ENCODE peak calls at places on chromosomes 13 and 19, in four cellular contexts. O, I, L and P are unnamed samples.

GRCh38 chr19:16860118-16860517 is 28.7 kb upstream of the F2RL3 start:
- DNase-seq in I (no peak), L (no peak), O (no peak), P (no peak)

GRCh38 chr13:93227906-93228801 is 1.5 kb downstream of the GPC6 start:
- DNase-seq in L (peak), O (peak), I (peak), P (peak)

GRCh38 chr13:34943675-34944634 is 1.9 kb downstream of the NBEA start:
- DNase-seq in O (no peak), L (peak), I (no peak), P (no peak)

GRCh38 chr13:32134241-32134801 is 102.7 kb downstream of the FRY start:
- DNase-seq in L (no peak), O (no peak), I (no peak), P (no peak)

GRCh38 chr13:53201454-53202225 is 173.0 kb downstream of the OLFM4 start:
- DNase-seq in O (no peak), I (no peak), L (no peak), P (peak)

GRCh38 chr19:47790398-47790814 is 11.9 kb downstream of the SELENOW start:
- DNase-seq in I (peak), O (peak), L (peak), P (peak)

GRCh38 chr19:29677001-29677781 is 11.9 kb downstream of the PLEKHF1 start:
- DNase-seq in O (no peak), I (no peak), L (no peak), P (no peak)

GRCh38 chr19:55373993-55374757 is 2.5 kb upstream of the TMEM190 start:
- DNase-seq in O (no peak), I (no peak), L (no peak), P (no peak)

GRCh38 chr13:41652735-41653361 is 195.5 kb downstream of the RGCC start:
- DNase-seq in I (peak), O (peak), L (no peak), P (no peak)

GRCh38 chr13:114062754-114063153 is 69.7 kb downstream of the RASA3 start:
- DNase-seq in O (no peak), L (no peak), I (no peak), P (no peak)

GRCh38 chr13:35882722-35883497 is 248.3 kb downstream of the DCLK1 start:
- DNase-seq in O (no peak), I (no peak), L (no peak), P (peak)

GRCh38 chr13:75452564-75452963 is 29.4 kb downstream of the TBC1D4 start:
- DNase-seq in I (no peak), O (no peak), L (no peak), P (no peak)

GRCh38 chr19:2461751-2462634 is 5.2 kb upstream of the LMNB2 start:
- DNase-seq in L (peak), O (no peak), I (peak), P (peak)

GRCh38 chr19:30367421-30367820 is 4.8 kb upstream of the ZNF536 start:
- DNase-seq in L (no peak), I (no peak), O (no peak), P (no peak)

GRCh38 chr13:112453207-112453829 is 77.2 kb downstream of the SPACA7 start:
- DNase-seq in O (no peak), I (no peak), L (no peak), P (no peak)

GRCh38 chr13:44052843-44053607 is 173.3 kb downstream of the LACC1 start:
- DNase-seq in O (no peak), I (no peak), L (no peak), P (peak)

GRCh38 chr13:45055902-45056648 is 64.2 kb upstream of the GTF2F2 start:
- DNase-seq in O (no peak), I (peak), L (no peak), P (no peak)

GRCh38 chr13:87893186-87893585 is 222.0 kb downstream of the SLITRK5 start:
- DNase-seq in O (no peak), L (no peak), I (no peak), P (no peak)

GRCh38 chr13:74114202-74114601 is 20.0 kb downstream of the KLF12 start:
- DNase-seq in I (no peak), L (no peak), O (no peak), P (no peak)

GRCh38 chr19:13692096-13692495 is 72.2 kb upstream of the MRI1 start:
- DNase-seq in O (no peak), I (no peak), L (no peak), P (no peak)

GRCh38 chr19:10699650-10700335 is 1.4 kb upstream of the QTRT1 start:
- DNase-seq in O (peak), L (peak), I (peak), P (peak)

GRCh38 chr13:48094404-48094780 is 512 bp downstream of the MED4 start:
- DNase-seq in L (peak), I (peak), O (no peak), P (no peak)

GRCh38 chr13:76696370-76696769 is 189.8 kb downstream of the KCTD12 start:
- DNase-seq in O (peak), I (no peak), L (no peak), P (no peak)

GRCh38 chr13:52695856-52696255 is 43.2 kb downstream of the SUGT1 start:
- DNase-seq in O (peak), L (no peak), I (no peak), P (no peak)

GRCh38 chr13:50948576-50948975 is 39.0 kb downstream of the RNASEH2B start:
- DNase-seq in O (no peak), L (no peak), I (no peak), P (no peak)

GRCh38 chr19:14081797-14082674 is 3.5 kb downstream of the C19orf67 start:
- DNase-seq in L (no peak), I (no peak), O (no peak), P (no peak)

GRCh38 chr13:30108913-30109237 is 198.5 kb downstream of the KATNAL1 start:
- DNase-seq in L (no peak), O (peak), I (no peak), P (no peak)

GRCh38 chr13:84430441-84430840 is 548.2 kb upstream of the SLITRK1 start:
- DNase-seq in L (no peak), O (no peak), I (no peak), P (no peak)

GRCh38 chr13:73657821-73658540 is 476.2 kb downstream of the KLF12 start:
- DNase-seq in L (no peak), I (no peak), O (no peak), P (no peak)

GRCh38 chr13:111252449-111253124 is 67.9 kb upstream of the TEX29 start:
- DNase-seq in O (no peak), L (no peak), I (no peak), P (no peak)

GRCh38 chr19:2691951-2692350 is 10.5 kb downstream of the GNG7 start:
- DNase-seq in I (no peak), O (no peak), L (no peak), P (no peak)

GRCh38 chr13:97426695-97427094 is 7.3 kb upstream of the RAP2A start:
- DNase-seq in L (no peak), O (peak), I (no peak), P (no peak)

GRCh38 chr13:97422118-97423054 is 11.6 kb upstream of the RAP2A start:
- DNase-seq in L (no peak), I (peak), O (no peak), P (no peak)

GRCh38 chr13:97417698-97418097 is 16.3 kb upstream of the RAP2A start:
- DNase-seq in L (no peak), O (no peak), I (no peak), P (no peak)

GRCh38 chr13:97425570-97425969 is 8.4 kb upstream of the RAP2A start:
- DNase-seq in O (no peak), I (no peak), L (no peak), P (no peak)

GRCh38 chr13:97423300-97424045 is 10.5 kb upstream of the RAP2A start:
- DNase-seq in L (no peak), I (no peak), O (no peak), P (no peak)
- TF ChIP-seq ELF4 in L (no peak), I (no peak), O (no peak), P (no peak)

GRCh38 chr19:44648536-44649370 is 5.0 kb downstream of the PVR start:
- DNase-seq in O (no peak), L (no peak), I (no peak), P (no peak)
- TF ChIP-seq ELF4 in O (no peak), L (no peak), I (no peak), P (no peak)

GRCh38 chr19:50478901-50479715 is 2.5 kb upstream of the GARIN5A start:
- DNase-seq in O (peak), I (peak), L (peak), P (peak)
- TF ChIP-seq ELF4 in O (no peak), I (no peak), L (no peak), P (no peak)

GRCh38 chr19:5002143-5002542 is 33.2 kb downstream of the KDM4B start:
- DNase-seq in L (no peak), O (peak), I (no peak), P (no peak)
- TF ChIP-seq ELF4 in L (no peak), O (no peak), I (no peak), P (no peak)

GRCh38 chr13:66532146-66532545 is 698.0 kb downstream of the PCDH9 start:
- DNase-seq in O (no peak), L (no peak), I (no peak), P (no peak)
- TF ChIP-seq ELF4 in O (no peak), L (no peak), I (no peak), P (no peak)

GRCh38 chr19:4134351-4134750 is 10.4 kb upstream of the MAP2K2 start:
- DNase-seq in I (no peak), L (no peak), O (no peak), P (no peak)
- TF ChIP-seq ELF4 in I (no peak), L (no peak), O (no peak), P (no peak)

GRCh38 chr13:22801402-22802003 is 379.3 kb upstream of the SGCG start:
- DNase-seq in L (no peak), O (peak), I (no peak), P (no peak)
- TF ChIP-seq ELF4 in L (no peak), O (no peak), I (no peak), P (no peak)